ENCODE peak calls at places on chromosomes 2 and 18, in five cellular contexts. W, A, J, E and N are unnamed samples.

GRCh38 chr18:25843791-25844190 is 246.6 kb downstream of the SS18 start:
- DNase-seq in W (no peak), A (peak), J (no peak), E (no peak), N (no peak)

GRCh38 chr18:78242796-78243195 is 736.8 kb upstream of the SALL3 start:
- DNase-seq in W (no peak), A (no peak), J (peak), E (no peak), N (no peak)

GRCh38 chr2:151575338-151575737 is 158.9 kb downstream of the NEB start:
- DNase-seq in W (no peak), A (no peak), J (no peak), E (no peak), N (no peak)

GRCh38 chr2:237486334-237486818 is 675 bp upstream of the MLPH start:
- DNase-seq in W (peak), A (no peak), J (no peak), E (no peak), N (peak)

GRCh38 chr2:67625671-67626070 is 228.5 kb downstream of the ETAA1 start:
- DNase-seq in W (no peak), A (no peak), J (no peak), E (no peak), N (no peak)

GRCh38 chr2:26344581-26345283 is 1.2 kb upstream of the SELENOI start:
- DNase-seq in W (no peak), A (peak), J (no peak), E (no peak), N (no peak)

GRCh38 chr2:85717308-85718005 is 23.3 kb downstream of the GNLY start:
- DNase-seq in W (no peak), A (no peak), J (no peak), E (no peak), N (no peak)

GRCh38 chr2:117360586-117360985 is 453.9 kb upstream of the DDX18 start:
- DNase-seq in W (no peak), A (no peak), J (no peak), E (no peak), N (no peak)

GRCh38 chr2:236946871-236947270 is 138.8 kb upstream of the COPS8 start:
- DNase-seq in W (no peak), A (no peak), J (no peak), E (no peak), N (no peak)

GRCh38 chr18:48408727-48409590 is at the start of gene ZBTB7C:
- DNase-seq in W (peak), A (peak), J (peak), E (peak), N (peak)

GRCh38 chr2:55460562-55460961 is 40.9 kb upstream of the CCDC88A start:
- DNase-seq in W (no peak), A (no peak), J (no peak), E (no peak), N (no peak)

GRCh38 chr2:118386636-118387302 is 298.5 kb downstream of the INSIG2 start:
- DNase-seq in W (no peak), A (no peak), J (no peak), E (no peak), N (no peak)